ENCODE peak calls at places on chromosome 1, in nine cellular contexts. F is tibial nerve, N is colonic mucosa, D is IMR-90, S is suprapubic skin, O is left lung, M is tibial artery, Z is GM23338, J is cardiac muscle cell. U is an unnamed sample.

GRCh38 chr1:180310095-180310494 is 80.0 kb downstream of the LHX4 start:
- DNase-seq in N (no peak), J (peak; percentile 54), D (peak; percentile 53), Z (no peak), S (no peak), M (no peak), F (no peak), O (no peak), U (no peak)

GRCh38 chr1:73065585-73065984 is 783.2 kb upstream of the NEGR1 start:
- DNase-seq in D (no peak), F (no peak), O (no peak), M (no peak), S (no peak), J (no peak), N (no peak), Z (peak; percentile 73), U (no peak)

GRCh38 chr1:108049083-108049819 is 84.3 kb upstream of the VAV3 start:
- DNase-seq in J (peak; percentile 38), D (no peak), N (no peak), F (peak; percentile 19), M (peak; percentile 66), Z (peak; percentile 65), S (no peak), O (peak; percentile 56), U (no peak)

GRCh38 chr1:225828706-225829344 is 18.9 kb downstream of the EPHX1 start:
- DNase-seq in N (no peak), O (no peak), Z (no peak), J (no peak), M (no peak), F (no peak), D (no peak), S (no peak), U (no peak)

GRCh38 chr1:147496571-147496970 is 44.7 kb upstream of the BCL9 start:
- DNase-seq in M (no peak), J (peak; percentile 76), D (peak; percentile 37), Z (peak; percentile 62), S (no peak), N (no peak), O (no peak), F (peak; percentile 44), U (no peak)

GRCh38 chr1:9665193-9665592 is 13.7 kb downstream of the PIK3CD start:
- DNase-seq in F (no peak), O (no peak), D (no peak), S (no peak), Z (no peak), N (no peak), J (no peak), M (no peak), U (no peak)

GRCh38 chr1:243268284-243268653 is 12.4 kb downstream of the SDCCAG8 start:
- DNase-seq in D (peak; percentile 96), O (no peak), J (peak; percentile 90), N (no peak), M (no peak), S (no peak), Z (no peak), F (no peak), U (no peak)

GRCh38 chr1:152884085-152884484 is 6.0 kb downstream of the SMCP start:
- DNase-seq in D (no peak), M (no peak), Z (no peak), O (no peak), J (no peak), N (no peak), F (no peak), S (no peak), U (no peak)

GRCh38 chr1:25360596-25361581 is 22.8 kb downstream of the TMEM50A start:
- DNase-seq in Z (no peak), D (peak; percentile 87), S (no peak), J (peak; percentile 21), N (no peak), O (no peak), M (no peak), F (no peak), U (no peak)

GRCh38 chr1:26317143-26317542 is 615 bp upstream of the CD52 start:
- DNase-seq in Z (no peak), N (no peak), S (no peak), J (no peak), O (no peak), D (no peak), M (no peak), F (no peak), U (no peak)

DNA sequence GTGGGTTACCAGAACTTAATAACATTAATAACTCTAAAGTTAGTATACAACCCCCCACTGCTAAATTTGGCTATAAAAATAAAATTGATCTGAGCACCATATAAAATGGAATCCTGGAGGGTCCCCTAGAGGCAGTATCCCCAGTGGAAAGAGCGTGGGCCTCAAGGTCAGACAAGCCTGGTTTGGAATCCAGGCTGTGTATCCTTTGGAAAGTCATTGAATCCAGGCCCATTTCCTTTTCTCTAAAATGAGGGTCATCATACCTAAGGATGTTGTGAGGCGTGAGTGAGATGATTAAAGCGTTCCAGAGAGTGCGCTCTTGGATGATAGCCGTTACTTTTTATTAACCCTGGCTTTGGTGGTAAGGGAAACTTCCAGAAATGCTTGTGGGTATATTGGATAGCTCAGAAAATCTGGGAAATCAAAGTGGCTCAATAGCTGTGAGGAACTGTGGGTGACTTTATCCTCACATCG is 671 bp upstream of the ZNF436 start:
- DNase-seq in S (no peak), D (no peak), M (no peak), F (no peak), Z (no peak), N (no peak), O (no peak), J (peak; percentile 27), U (no peak)
- H3K4me3 ChIP-seq in S (peak overlapping the region; percentile 65), D (peak overlapping the region; percentile 67), M (no peak overlapping the region), F (peak overlapping the region; percentile 79), Z (no peak overlapping the region), N (no peak overlapping the region), O (peak overlapping the region; percentile 77), J (peak overlapping the region; percentile 95), U (peak overlapping the region; percentile 89)

GRCh38 chr1:42936309-42937078 is 22.2 kb downstream of the SLC2A1 start:
- DNase-seq in Z (no peak), M (peak; percentile 58), O (peak; percentile 36), J (peak; percentile 60), N (peak; percentile 62), S (no peak), D (peak; percentile 71), F (peak; percentile 73), U (peak; percentile 91)

GRCh38 chr1:42937141-42937696 is 21.4 kb downstream of the SLC2A1 start:
- DNase-seq in F (peak; percentile 56), Z (no peak), D (peak; percentile 85), S (no peak), M (peak; percentile 40), N (peak; percentile 16), J (peak; percentile 52), O (peak; percentile 27), U (peak; percentile 80)

GRCh38 chr1:42938596-42939184 is 20.0 kb downstream of the SLC2A1 start:
- DNase-seq in S (no peak), D (no peak), J (no peak), F (no peak), N (no peak), O (no peak), Z (no peak), M (peak; percentile 58), U (peak; percentile 30)

GRCh38 chr1:42939216-42939615 is 19.5 kb downstream of the SLC2A1 start:
- DNase-seq in N (peak; percentile 60), S (no peak), D (no peak), J (no peak), Z (no peak), F (no peak), M (peak; percentile 55), O (peak; percentile 64), U (no peak)

DNA sequence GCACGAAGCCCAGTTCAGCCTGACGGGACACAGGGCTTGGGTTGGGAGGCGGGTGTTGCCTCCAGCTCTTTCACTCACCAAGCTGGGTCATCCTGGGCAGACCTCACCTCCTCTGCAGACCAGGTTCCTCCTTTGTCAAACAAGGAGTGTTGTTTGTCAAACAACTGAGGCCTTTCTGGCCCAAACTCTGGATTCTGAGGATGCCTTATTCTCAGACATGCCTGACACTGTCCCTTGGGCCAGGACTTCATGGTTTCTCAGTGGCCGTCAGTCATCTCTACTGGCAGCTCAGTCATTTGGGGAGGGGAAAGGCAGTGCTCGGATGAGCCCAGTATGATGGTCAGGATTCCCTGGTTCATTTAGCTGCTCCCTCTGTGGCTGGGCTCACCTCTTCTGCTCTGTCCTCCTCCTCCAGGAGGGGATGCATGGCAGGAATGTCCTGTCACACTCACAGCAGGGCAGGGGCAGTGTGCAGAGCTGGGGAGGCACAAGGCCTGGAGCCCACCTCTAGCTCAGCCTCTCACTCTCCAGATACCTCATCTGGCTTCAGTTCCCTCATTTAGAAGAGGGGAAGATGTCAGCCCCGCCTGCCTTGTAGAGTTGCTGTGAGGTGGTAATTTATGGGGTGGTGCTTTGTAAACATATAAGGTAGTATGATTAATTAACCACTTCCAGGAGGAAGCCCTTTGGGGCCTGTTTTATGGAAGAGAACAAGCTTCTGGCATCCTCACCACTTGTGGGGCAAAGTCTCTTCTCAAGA is 20.7 kb downstream of the SLC2A1 start:
- DNase-seq in J (no peak), Z (no peak), M (peak; percentile 28), O (peak; percentile 24), N (peak; percentile 61), S (no peak), F (no peak), D (no peak), U (peak; percentile 42)
- H3K27ac ChIP-seq in J (peak overlapping the region; percentile 43), Z (peak overlapping the region; percentile 45), M (no peak overlapping the region), O (no peak overlapping the region), N (peak overlapping the region; percentile 84), S (peak overlapping the region; percentile 83), F (peak overlapping the region; percentile 81), D (peak overlapping the region; percentile 43), U (peak overlapping the region; percentile 99)

DNA sequence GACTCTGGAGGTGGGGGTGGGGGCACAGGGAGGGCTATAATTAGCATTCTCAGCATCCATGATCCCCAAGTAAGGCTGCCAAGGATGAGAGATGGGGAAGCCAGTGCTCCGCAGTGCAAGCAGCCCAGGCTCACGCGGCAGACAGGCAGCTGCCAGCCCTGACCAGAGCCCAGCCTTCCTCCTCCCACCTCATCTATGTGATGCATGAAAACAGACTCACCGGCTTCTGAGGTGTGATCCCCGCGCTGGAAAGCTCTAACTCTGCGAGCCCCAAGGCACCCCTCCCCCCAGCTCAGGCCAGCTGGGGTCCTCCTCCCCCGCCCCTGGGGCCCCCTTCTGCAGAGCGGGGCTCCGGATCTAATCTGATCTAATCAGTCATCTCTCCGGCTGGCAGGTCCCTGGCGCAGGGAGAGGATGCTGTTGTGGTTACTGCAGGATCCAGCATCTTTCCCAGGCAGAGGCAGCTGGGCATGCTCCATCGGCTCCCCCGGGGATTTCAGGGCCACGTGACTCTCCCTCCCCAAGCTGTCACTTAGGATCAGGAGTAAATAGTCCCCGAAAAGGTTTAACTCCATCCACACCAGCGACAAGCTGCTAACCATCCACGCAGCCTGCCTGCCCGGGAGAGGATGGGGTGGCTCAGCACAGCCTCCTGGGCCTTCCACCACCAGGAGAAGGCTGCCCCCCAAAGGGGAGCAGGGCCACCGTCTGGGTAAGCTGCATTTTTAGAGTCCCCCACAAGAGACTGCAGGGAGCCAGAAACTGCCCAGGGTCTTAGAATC is at the start of gene PLEKHA6:
- DNase-seq in M (peak; percentile 78), N (no peak), S (no peak), F (no peak), D (peak; percentile 66), O (no peak), J (peak; percentile 61), Z (peak; percentile 67), U (no peak)
- TF ChIP-seq CTCF in M (peak; percentile 28), N (no peak), S (no peak), F (no peak), D (peak; percentile 84), O (no peak), J (peak; percentile 50), Z (peak; percentile 76), U (peak; percentile 36)

DNA sequence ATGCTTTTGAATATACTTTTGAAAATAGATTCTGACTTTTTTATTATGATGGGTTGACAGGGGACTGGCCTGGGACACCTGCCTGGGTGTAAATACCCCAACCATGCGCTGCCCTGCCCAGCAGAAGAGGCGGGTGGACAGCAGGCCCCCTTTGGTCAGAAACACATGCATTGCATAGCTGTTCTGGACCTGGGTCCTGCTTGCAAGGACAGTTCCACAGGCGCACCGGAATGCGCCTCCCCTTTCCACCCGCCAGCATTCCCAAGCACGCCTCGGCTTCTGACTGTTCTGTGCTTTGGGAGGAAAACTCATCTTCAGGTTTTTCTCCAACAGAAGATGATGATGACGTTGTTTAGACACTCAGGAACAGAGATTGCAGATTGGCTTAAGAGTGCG is 435 bp upstream of the ZNF678 start:
- DNase-seq in N (no peak), O (no peak), D (no peak), F (no peak), Z (no peak), M (no peak), S (no peak), J (no peak), U (no peak)
- H3K4me3 ChIP-seq in N (no peak overlapping the region), O (no peak overlapping the region), D (no peak overlapping the region), F (peak overlapping the region; percentile 71), Z (peak overlapping the region; percentile 77), M (peak overlapping the region; percentile 69), S (peak overlapping the region; percentile 69), J (no peak overlapping the region), U (peak overlapping the region; percentile 47)